ENCODE peak calls at places on chromosomes 7 and 10, in seven cellular contexts. V, N, A, Z, B, L and P are unnamed samples.

GRCh38 chr7:71511361-71511807 is 379.4 kb downstream of the GALNT17 start:
- DNase-seq in Z (no peak), V (no peak), N (no peak), L (no peak), A (no peak), B (no peak), P (no peak)

GRCh38 chr10:120940299-120940900 is 89.2 kb downstream of the WDR11 start:
- DNase-seq in N (peak), B (no peak), L (no peak), V (no peak), A (no peak), Z (no peak), P (no peak)

GRCh38 chr7:149635561-149636329 is 137.6 kb downstream of the ZNF467 start:
- DNase-seq in Z (no peak), V (no peak), A (no peak), L (no peak), N (no peak), B (peak), P (no peak)

GRCh38 chr7:142375710-142376313 is 118.0 kb upstream of the PRSS58 start:
- DNase-seq in A (no peak), V (no peak), L (no peak), B (no peak), N (peak), Z (peak), P (no peak)

GRCh38 chr10:68813554-68813953 is 13.8 kb upstream of the STOX1 start:
- DNase-seq in B (no peak), Z (no peak), L (no peak), A (no peak), N (no peak), V (no peak), P (no peak)

GRCh38 chr10:113907166-113907565 is 52.7 kb downstream of the NHLRC2 start:
- DNase-seq in V (no peak), L (no peak), B (no peak), Z (peak), N (no peak), A (no peak), P (no peak)

GRCh38 chr7:116772423-116772852 is 89.9 kb upstream of the CAPZA2 start:
- DNase-seq in L (no peak), N (no peak), V (no peak), Z (peak), B (peak), A (no peak), P (no peak)

GRCh38 chr7:115086146-115086841 is 164.4 kb downstream of the MDFIC start:
- DNase-seq in Z (no peak), A (no peak), N (no peak), L (no peak), V (no peak), B (no peak), P (no peak)

GRCh38 chr7:128406147-128406985 is 3.4 kb downstream of the IMPDH1 start:
- DNase-seq in L (no peak), Z (no peak), A (no peak), V (no peak), B (no peak), N (no peak), P (no peak)

GRCh38 chr7:66206909-66207240 is 1.7 kb downstream of the TPST1 start:
- DNase-seq in V (no peak), N (no peak), Z (no peak), B (no peak), L (no peak), A (no peak), P (no peak)

GRCh38 chr7:96689414-96689813 is 20.2 kb downstream of the SEM1 start:
- DNase-seq in V (no peak), B (no peak), A (no peak), Z (no peak), L (no peak), N (no peak), P (no peak)

GRCh38 chr7:159091041-159091440 is 53.6 kb downstream of the VIPR2 start:
- DNase-seq in Z (no peak), V (no peak), N (no peak), L (no peak), A (no peak), B (no peak), P (no peak)

GRCh38 chr10:34249634-34250033 is 565.5 kb downstream of the PARD3 start:
- DNase-seq in N (no peak), V (no peak), A (no peak), Z (peak), L (no peak), B (no peak), P (no peak)

GRCh38 chr7:55563596-55564325 is 8.5 kb downstream of the VOPP1 start:
- DNase-seq in N (no peak), A (no peak), B (no peak), L (no peak), Z (no peak), V (no peak), P (no peak)

GRCh38 chr10:129494740-129495139 is 27.7 kb downstream of the MGMT start:
- DNase-seq in N (no peak), Z (no peak), A (no peak), B (no peak), L (no peak), V (no peak), P (no peak)

GRCh38 chr10:6141296-6142151 is 52.7 kb downstream of the RBM17 start:
- DNase-seq in N (no peak), Z (peak), B (no peak), A (no peak), L (no peak), V (no peak), P (no peak)

GRCh38 chr7:98357751-98358161 is 43.1 kb downstream of the BAIAP2L1 start:
- DNase-seq in N (peak), L (no peak), Z (peak), B (peak), A (no peak), V (no peak), P (no peak)

GRCh38 chr10:92126100-92126650 is 164.7 kb downstream of the CPEB3 start:
- DNase-seq in A (no peak), L (no peak), V (no peak), B (no peak), Z (peak), N (no peak), P (no peak)

GRCh38 chr10:132566892-132567291 is 29.3 kb downstream of the INPP5A start:
- DNase-seq in N (no peak), L (no peak), B (no peak), V (no peak), A (no peak), Z (no peak), P (no peak)

GRCh38 chr10:71479831-71480230 is 83.1 kb downstream of the CDH23 start:
- DNase-seq in B (no peak), N (no peak), L (no peak), V (no peak), Z (no peak), A (no peak), P (no peak)

GRCh38 chr10:21020545-21020944 is 123.4 kb upstream of the NEBL start:
- DNase-seq in B (no peak), Z (peak), N (peak), L (no peak), V (no peak), A (no peak), P (no peak)

GRCh38 chr7:125098377-125098970 is 168.8 kb upstream of the POT1 start:
- DNase-seq in L (no peak), V (no peak), A (no peak), N (no peak), Z (peak), B (no peak), P (no peak)

GRCh38 chr7:95404316-95404715 is 8.1 kb upstream of the PON3 start:
- DNase-seq in B (no peak), A (no peak), N (no peak), L (no peak), V (no peak), Z (peak), P (no peak)

GRCh38 chr7:139103057-139103820 is 6.3 kb downstream of the ZC3HAV1 start:
- DNase-seq in B (no peak), V (no peak), Z (no peak), A (no peak), N (no peak), L (no peak), P (no peak)

GRCh38 chr7:115005942-115006341 is 84.0 kb downstream of the MDFIC start:
- DNase-seq in A (no peak), L (no peak), Z (peak), V (no peak), B (no peak), N (peak), P (no peak)

GRCh38 chr10:71522438-71523144 is 125.9 kb downstream of the CDH23 start:
- DNase-seq in Z (no peak), B (no peak), N (no peak), V (no peak), L (no peak), A (no peak), P (no peak)

GRCh38 chr10:93462881-93463280 is 19.3 kb downstream of the MYOF start:
- DNase-seq in Z (peak), B (no peak), L (no peak), N (no peak), A (no peak), V (no peak), P (no peak)

GRCh38 chr7:143043391-143043790 is 8.8 kb upstream of the OR6V1 start:
- DNase-seq in V (no peak), N (no peak), B (no peak), A (no peak), Z (peak), L (no peak), P (no peak)

GRCh38 chr10:30701471-30702173 is 72.1 kb upstream of the LYZL2 start:
- DNase-seq in Z (peak), N (no peak), V (no peak), A (peak), B (peak), L (no peak), P (peak)

GRCh38 chr7:151381333-151382078 is 28.3 kb downstream of the WDR86 start:
- DNase-seq in N (no peak), B (no peak), A (peak), V (no peak), L (peak), Z (no peak), P (no peak)

GRCh38 chr10:102299873-102300272 is 54.5 kb downstream of the GBF1 start:
- DNase-seq in L (no peak), N (no peak), A (no peak), B (no peak), Z (peak), V (no peak), P (no peak)

GRCh38 chr10:61643316-61643751 is 19.4 kb upstream of the CABCOCO1 start:
- DNase-seq in Z (peak), A (no peak), N (no peak), L (no peak), B (no peak), V (no peak), P (no peak)

GRCh38 chr7:43465581-43466554 is 117.0 kb upstream of the STK17A start:
- DNase-seq in Z (peak), B (no peak), N (peak), V (no peak), A (no peak), L (no peak), P (no peak)

GRCh38 chr7:3092468-3092867 is 48.8 kb upstream of the CARD11 start:
- DNase-seq in N (no peak), B (no peak), A (peak), V (no peak), Z (peak), L (peak), P (peak)

GRCh38 chr10:1268856-1269255 is 212.7 kb downstream of the WDR37 start:
- DNase-seq in V (no peak), B (no peak), L (no peak), Z (no peak), A (no peak), N (peak), P (no peak)

GRCh38 chr7:26278769-26279168 is 12.9 kb upstream of the SNX10 start:
- DNase-seq in L (no peak), Z (peak), A (no peak), B (no peak), V (no peak), N (no peak), P (no peak)

GRCh38 chr7:4960363-4960762 is 1.4 kb upstream of the MMD2 start:
- DNase-seq in Z (no peak), N (no peak), V (no peak), L (no peak), B (no peak), A (no peak), P (no peak)
- TF ChIP-seq CTCF in Z (peak), N (no peak), V (no peak), L (no peak), B (no peak), A (no peak), P (no peak)

GRCh38 chr10:60417024-60417423 is 27.3 kb upstream of the ANK3 start:
- DNase-seq in N (peak), A (no peak), Z (peak), L (no peak), B (no peak), V (no peak), P (no peak)

GRCh38 chr10:60413306-60414012 is 23.8 kb upstream of the ANK3 start:
- DNase-seq in A (no peak), N (no peak), B (no peak), L (no peak), V (no peak), Z (no peak), P (no peak)

GRCh38 chr10:60410970-60411369 is 21.3 kb upstream of the ANK3 start:
- DNase-seq in V (no peak), N (no peak), B (no peak), L (no peak), A (no peak), Z (no peak), P (no peak)

GRCh38 chr10:60414877-60415585 is 25.4 kb upstream of the ANK3 start:
- DNase-seq in B (no peak), L (no peak), V (peak), A (no peak), Z (peak), N (peak), P (no peak)

GRCh38 chr10:60414111-60414510 is 24.4 kb upstream of the ANK3 start:
- DNase-seq in B (no peak), Z (no peak), V (no peak), L (no peak), A (no peak), N (no peak), P (no peak)
- TF ChIP-seq CTCF in B (no peak), Z (no peak), V (no peak), L (no peak), A (no peak), N (no peak), P (no peak)

GRCh38 chr10:90592903-90593302 is 264.9 kb downstream of the HTR7 start:
- DNase-seq in L (no peak), Z (peak), N (peak), B (peak), V (no peak), A (no peak), P (no peak)
- TF ChIP-seq CTCF in L (no peak), Z (peak), N (peak), B (peak), V (peak), A (no peak), P (no peak)

DNA sequence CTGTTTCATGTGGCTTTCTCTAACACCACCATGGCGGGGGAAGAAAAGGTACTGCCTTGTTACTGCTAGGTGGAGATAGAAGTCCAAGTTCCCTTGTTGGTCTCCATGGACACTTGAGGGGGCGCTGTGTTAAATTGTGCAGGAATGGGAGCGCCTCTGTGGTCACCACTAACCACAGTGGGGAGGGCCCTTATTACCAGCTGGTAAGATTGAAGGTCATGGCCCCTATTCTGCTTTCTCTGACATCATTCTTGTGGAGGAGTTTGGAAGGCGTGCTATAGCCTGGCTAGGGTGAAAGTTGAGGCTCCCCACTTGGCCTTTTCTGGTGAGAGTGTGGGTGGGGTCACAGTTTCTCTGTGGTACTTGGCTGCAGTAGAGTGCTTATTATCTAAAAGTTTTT is 14.9 kb upstream of the MXI1 start:
- DNase-seq in L (no peak), V (no peak), N (no peak), Z (no peak), B (no peak), A (no peak), P (no peak)
- TF ChIP-seq CTCF in L (no peak), V (no peak), N (no peak), Z (peak), B (no peak), A (no peak), P (no peak)

GRCh38 chr10:119252051-119252465 is 44.7 kb downstream of the GRK5 start:
- DNase-seq in N (no peak), A (no peak), V (no peak), B (no peak), Z (peak), L (no peak), P (no peak)

GRCh38 chr10:119252470-119253151 is 45.2 kb downstream of the GRK5 start:
- DNase-seq in V (no peak), N (no peak), A (no peak), L (no peak), Z (no peak), B (no peak), P (no peak)

GRCh38 chr10:119251315-119251708 is 43.9 kb downstream of the GRK5 start:
- DNase-seq in Z (peak), A (no peak), V (peak), L (no peak), B (no peak), N (peak), P (no peak)

GRCh38 chr10:119254355-119254754 is 47.0 kb downstream of the GRK5 start:
- DNase-seq in Z (no peak), L (no peak), A (no peak), V (no peak), B (no peak), N (no peak), P (no peak)

GRCh38 chr10:119253433-119254174 is 46.2 kb downstream of the GRK5 start:
- DNase-seq in B (peak), L (no peak), N (peak), V (peak), A (no peak), Z (peak), P (no peak)
- TF ChIP-seq CTCF in B (no peak), L (no peak), N (peak), V (peak), A (no peak), Z (peak), P (no peak)

DNA sequence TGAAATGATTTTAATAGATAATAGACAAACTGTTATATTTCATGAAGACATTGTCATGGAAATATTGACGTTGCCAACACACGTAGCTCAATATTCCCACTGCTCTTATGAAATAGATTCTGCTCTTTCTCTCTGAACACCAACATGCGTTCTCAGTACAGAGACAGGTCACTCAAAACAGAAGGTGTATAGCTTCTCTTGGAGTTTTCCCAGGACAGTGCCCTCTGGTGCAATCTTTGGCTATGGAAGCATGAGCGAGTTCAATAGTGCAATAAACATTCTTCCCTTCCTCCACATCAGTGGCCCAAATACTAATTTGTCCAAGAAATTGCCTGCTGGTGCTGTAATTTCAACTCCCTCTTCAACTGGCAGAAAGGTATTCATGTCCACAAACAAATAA is 145.3 kb downstream of the MAGI2 start:
- DNase-seq in V (no peak), L (no peak), N (peak), Z (peak), B (no peak), A (no peak), P (no peak)
- TF ChIP-seq CTCF in V (no peak), L (no peak), N (no peak), Z (peak), B (peak), A (no peak), P (no peak)

DNA sequence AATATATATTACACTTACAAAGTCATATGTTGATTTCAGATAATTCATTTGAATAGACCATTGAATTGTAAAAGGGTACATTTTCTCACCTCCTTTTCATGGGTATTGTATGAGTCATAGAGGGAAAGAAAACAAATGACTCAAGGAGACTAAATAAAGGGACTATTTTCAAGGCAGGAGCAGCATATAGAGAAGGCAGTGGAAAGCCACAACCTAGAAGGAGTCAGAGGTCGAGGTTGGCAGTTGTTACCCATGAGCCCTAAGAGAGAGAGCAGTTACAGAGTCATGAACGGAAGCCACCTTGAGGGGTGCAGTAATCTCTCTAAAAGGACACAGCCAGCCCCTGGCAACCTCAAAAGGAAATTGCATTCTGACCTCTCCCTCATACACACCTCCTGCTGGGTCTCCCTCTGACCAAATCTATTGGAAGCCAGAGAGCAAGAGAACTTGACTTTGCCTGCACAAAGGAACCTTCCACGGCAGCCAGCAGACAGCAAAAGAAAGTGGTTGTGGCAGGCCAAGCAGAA is 137.9 kb downstream of the GRM8 start:
- DNase-seq in Z (no peak), B (no peak), V (no peak), A (no peak), N (no peak), L (no peak), P (no peak)
- TF ChIP-seq CTCF in Z (no peak), B (no peak), V (no peak), A (no peak), N (no peak), L (no peak), P (no peak)

GRCh38 chr7:141361965-141362364 is 189.2 kb upstream of the AGK start:
- DNase-seq in A (no peak), Z (no peak), B (no peak), L (no peak), V (no peak), N (no peak), P (no peak)

GRCh38 chr7:141360414-141360760 is 190.8 kb upstream of the AGK start:
- DNase-seq in A (no peak), B (no peak), L (no peak), V (no peak), N (no peak), Z (no peak), P (no peak)

GRCh38 chr7:141361479-141361878 is 189.7 kb upstream of the AGK start:
- DNase-seq in N (no peak), L (no peak), Z (no peak), B (no peak), A (no peak), V (no peak), P (no peak)

GRCh38 chr7:141358376-141358775 is 192.8 kb upstream of the AGK start:
- DNase-seq in N (no peak), Z (no peak), V (no peak), B (no peak), A (no peak), L (no peak), P (no peak)

GRCh38 chr7:141359740-141360413 is 191.3 kb upstream of the AGK start:
- DNase-seq in V (no peak), Z (no peak), L (no peak), A (no peak), N (no peak), B (no peak), P (no peak)
- TF ChIP-seq CTCF in V (no peak), Z (no peak), L (no peak), A (no peak), N (no peak), B (no peak), P (no peak)

DNA sequence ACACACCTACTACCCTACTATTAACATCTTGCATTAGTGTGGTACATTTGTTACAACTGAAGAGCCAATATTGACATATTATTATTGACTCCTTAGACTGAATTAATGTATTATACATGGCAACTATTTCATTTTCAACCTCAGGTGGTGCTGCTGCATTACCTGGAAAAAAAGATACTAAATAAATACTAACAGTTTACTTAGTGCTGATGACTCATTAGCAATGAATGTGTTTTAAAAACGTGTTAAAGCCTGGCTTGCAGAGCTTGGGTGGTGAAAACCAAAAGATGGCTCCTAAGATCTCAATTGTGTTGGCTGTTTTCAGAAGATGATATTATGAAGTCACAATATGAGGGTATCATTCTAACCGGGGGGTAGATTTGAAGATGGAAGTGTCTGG is 34.8 kb downstream of the CFAP43 start:
- DNase-seq in A (no peak), B (no peak), L (no peak), N (peak), V (no peak), Z (peak), P (no peak)
- TF ChIP-seq CTCF in A (no peak), B (peak), L (no peak), N (no peak), V (no peak), Z (no peak), P (no peak)